ENCODE peak calls at places on chromosome 7, in eight cellular contexts. One of them, this sample, is unnamed.
A peak's percentile ranks its signal among the peaks of the same experiment; 100 is the strongest.

GRCh38 chr7:114916261-114916892 is 5.5 kb upstream of the MDFIC start:
- DNase-seq in PC-9: no peak
- DNase-seq in astrocyte of the spinal cord: no peak
- DNase-seq in mesothelial cell of epicardium: no peak
- DNase-seq in cardiac fibroblast: no peak
- DNase-seq in fibroblast of mammary gland: no peak
- DNase-seq in MCF 10A: no peak
- DNase-seq in GM12865: peak; percentile 83
- DNase-seq in this sample: peak; percentile 56

GRCh38 chr7:121262221-121262620 is 66.6 kb upstream of the WNT16 start:
- DNase-seq in PC-9: no peak
- DNase-seq in astrocyte of the spinal cord: no peak
- DNase-seq in cardiac fibroblast: no peak
- DNase-seq in fibroblast of mammary gland: no peak
- DNase-seq in mesothelial cell of epicardium: no peak
- DNase-seq in MCF 10A: no peak
- DNase-seq in GM12865: no peak
- DNase-seq in this sample: no peak

GRCh38 chr7:152142976-152143665 is 117.6 kb downstream of the GALNT11 start:
- DNase-seq in fibroblast of mammary gland: no peak
- DNase-seq in GM12865: no peak
- DNase-seq in PC-9: no peak
- DNase-seq in MCF 10A: no peak
- DNase-seq in cardiac fibroblast: no peak
- DNase-seq in astrocyte of the spinal cord: no peak
- DNase-seq in mesothelial cell of epicardium: no peak
- DNase-seq in this sample: no peak

GRCh38 chr7:70177166-70177565 is 578.9 kb downstream of the AUTS2 start:
- DNase-seq in PC-9: no peak
- DNase-seq in astrocyte of the spinal cord: peak; percentile 70
- DNase-seq in mesothelial cell of epicardium: no peak
- DNase-seq in cardiac fibroblast: no peak
- DNase-seq in fibroblast of mammary gland: peak; percentile 78
- DNase-seq in MCF 10A: no peak
- DNase-seq in GM12865: peak; percentile 8
- DNase-seq in this sample: peak; percentile 31

GRCh38 chr7:99046722-99047121 is 97.2 kb downstream of the SMURF1 start:
- DNase-seq in MCF 10A: no peak
- DNase-seq in astrocyte of the spinal cord: no peak
- DNase-seq in fibroblast of mammary gland: no peak
- DNase-seq in mesothelial cell of epicardium: no peak
- DNase-seq in cardiac fibroblast: no peak
- DNase-seq in GM12865: no peak
- DNase-seq in PC-9: no peak
- DNase-seq in this sample: no peak

GRCh38 chr7:86951895-86952294 is 107.6 kb downstream of the ELAPOR2 start:
- DNase-seq in PC-9: no peak
- DNase-seq in MCF 10A: no peak
- DNase-seq in GM12865: no peak
- DNase-seq in cardiac fibroblast: no peak
- DNase-seq in astrocyte of the spinal cord: no peak
- DNase-seq in mesothelial cell of epicardium: no peak
- DNase-seq in fibroblast of mammary gland: no peak
- DNase-seq in this sample: no peak

GRCh38 chr7:3430588-3430987 is 129.5 kb downstream of the SDK1 start:
- DNase-seq in astrocyte of the spinal cord: no peak
- DNase-seq in mesothelial cell of epicardium: no peak
- DNase-seq in cardiac fibroblast: no peak
- DNase-seq in GM12865: no peak
- DNase-seq in MCF 10A: no peak
- DNase-seq in fibroblast of mammary gland: no peak
- DNase-seq in PC-9: no peak
- DNase-seq in this sample: no peak

GRCh38 chr7:48741545-48741944 is 182.8 kb upstream of the CDC14C start:
- DNase-seq in astrocyte of the spinal cord: no peak
- DNase-seq in PC-9: no peak
- DNase-seq in fibroblast of mammary gland: no peak
- DNase-seq in GM12865: no peak
- DNase-seq in mesothelial cell of epicardium: no peak
- DNase-seq in cardiac fibroblast: no peak
- DNase-seq in MCF 10A: no peak
- DNase-seq in this sample: no peak

GRCh38 chr7:6155596-6155995 is 116.8 kb downstream of the CYTH3 start:
- DNase-seq in PC-9: no peak
- DNase-seq in astrocyte of the spinal cord: no peak
- DNase-seq in GM12865: no peak
- DNase-seq in cardiac fibroblast: no peak
- DNase-seq in mesothelial cell of epicardium: no peak
- DNase-seq in fibroblast of mammary gland: no peak
- DNase-seq in MCF 10A: no peak
- DNase-seq in this sample: no peak

GRCh38 chr7:106609416-106609815 is 51.5 kb downstream of the CCDC71L start:
- DNase-seq in cardiac fibroblast: peak; percentile 86
- DNase-seq in astrocyte of the spinal cord: peak; percentile 87
- DNase-seq in GM12865: no peak
- DNase-seq in MCF 10A: peak; percentile 19
- DNase-seq in mesothelial cell of epicardium: no peak
- DNase-seq in fibroblast of mammary gland: peak; percentile 87
- DNase-seq in PC-9: no peak
- DNase-seq in this sample: no peak

GRCh38 chr7:135232087-135232486 is 1.6 kb upstream of the STRA8 start:
- DNase-seq in PC-9: no peak
- DNase-seq in cardiac fibroblast: no peak
- DNase-seq in fibroblast of mammary gland: no peak
- DNase-seq in MCF 10A: no peak
- DNase-seq in mesothelial cell of epicardium: no peak
- DNase-seq in astrocyte of the spinal cord: no peak
- DNase-seq in GM12865: no peak
- DNase-seq in this sample: peak; percentile 10

GRCh38 chr7:155959894-155960293 is 147.6 kb upstream of the SHH start:
- DNase-seq in cardiac fibroblast: no peak
- DNase-seq in MCF 10A: peak; percentile 21
- DNase-seq in GM12865: no peak
- DNase-seq in astrocyte of the spinal cord: peak; percentile 23
- DNase-seq in fibroblast of mammary gland: no peak
- DNase-seq in mesothelial cell of epicardium: no peak
- DNase-seq in PC-9: peak; percentile 91
- DNase-seq in this sample: no peak

GRCh38 chr7:98555403-98555802 is 61.7 kb upstream of the NPTX2 start:
- DNase-seq in cardiac fibroblast: no peak
- DNase-seq in MCF 10A: peak; percentile 40
- DNase-seq in astrocyte of the spinal cord: no peak
- DNase-seq in GM12865: no peak
- DNase-seq in PC-9: no peak
- DNase-seq in fibroblast of mammary gland: no peak
- DNase-seq in mesothelial cell of epicardium: no peak
- DNase-seq in this sample: no peak

GRCh38 chr7:7099584-7100014 is 82.7 kb upstream of the C1GALT1 start:
- DNase-seq in MCF 10A: peak; percentile 95
- DNase-seq in mesothelial cell of epicardium: peak; percentile 35
- DNase-seq in fibroblast of mammary gland: peak; percentile 90
- DNase-seq in PC-9: peak; percentile 96
- DNase-seq in GM12865: no peak
- DNase-seq in cardiac fibroblast: peak; percentile 97
- DNase-seq in astrocyte of the spinal cord: peak; percentile 94
- DNase-seq in this sample: no peak

GRCh38 chr7:70619659-70620058 is 512.3 kb upstream of the GALNT17 start:
- DNase-seq in MCF 10A: no peak
- DNase-seq in astrocyte of the spinal cord: no peak
- DNase-seq in cardiac fibroblast: no peak
- DNase-seq in mesothelial cell of epicardium: no peak
- DNase-seq in PC-9: no peak
- DNase-seq in fibroblast of mammary gland: no peak
- DNase-seq in GM12865: no peak
- DNase-seq in this sample: no peak

GRCh38 chr7:52150952-52151351 is 834.3 kb upstream of the COBL start:
- DNase-seq in astrocyte of the spinal cord: no peak
- DNase-seq in fibroblast of mammary gland: no peak
- DNase-seq in MCF 10A: no peak
- DNase-seq in mesothelial cell of epicardium: no peak
- DNase-seq in cardiac fibroblast: no peak
- DNase-seq in GM12865: no peak
- DNase-seq in PC-9: no peak
- DNase-seq in this sample: no peak

DNA sequence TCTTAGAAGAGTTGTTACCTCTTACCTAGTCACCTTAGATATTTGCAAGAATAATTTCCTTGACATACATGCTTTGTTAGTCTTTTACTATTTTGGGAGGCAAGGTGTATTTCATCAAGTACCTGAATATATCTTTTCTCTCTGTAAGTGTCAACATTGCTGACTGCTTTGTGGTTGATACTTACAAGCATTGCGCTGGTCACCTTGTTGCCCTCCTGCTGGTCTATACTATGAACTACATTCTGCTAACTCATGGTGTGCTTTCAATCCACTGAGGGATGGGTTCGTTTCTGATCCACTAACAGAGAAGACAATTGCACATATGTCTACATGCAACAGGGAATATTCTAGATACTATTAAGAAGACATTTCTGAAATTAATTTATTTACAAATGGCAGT is 837.8 kb upstream of the COBL start:
- DNase-seq in fibroblast of mammary gland: no peak
- DNase-seq in cardiac fibroblast: no peak
- DNase-seq in mesothelial cell of epicardium: no peak
- DNase-seq in GM12865: no peak
- DNase-seq in MCF 10A: peak; percentile 1
- DNase-seq in astrocyte of the spinal cord: no peak
- DNase-seq in PC-9: no peak
- DNase-seq in this sample: no peak
- TF ChIP-seq CTCF in fibroblast of mammary gland: no peak
- TF ChIP-seq CTCF in cardiac fibroblast: peak; percentile 4
- TF ChIP-seq CTCF in mesothelial cell of epicardium: no peak
- TF ChIP-seq CTCF in GM12865: no peak
- TF ChIP-seq CTCF in MCF 10A: peak; percentile 14
- TF ChIP-seq CTCF in astrocyte of the spinal cord: no peak
- TF ChIP-seq CTCF in PC-9: peak; percentile 51
- TF ChIP-seq CTCF in this sample: no peak

DNA sequence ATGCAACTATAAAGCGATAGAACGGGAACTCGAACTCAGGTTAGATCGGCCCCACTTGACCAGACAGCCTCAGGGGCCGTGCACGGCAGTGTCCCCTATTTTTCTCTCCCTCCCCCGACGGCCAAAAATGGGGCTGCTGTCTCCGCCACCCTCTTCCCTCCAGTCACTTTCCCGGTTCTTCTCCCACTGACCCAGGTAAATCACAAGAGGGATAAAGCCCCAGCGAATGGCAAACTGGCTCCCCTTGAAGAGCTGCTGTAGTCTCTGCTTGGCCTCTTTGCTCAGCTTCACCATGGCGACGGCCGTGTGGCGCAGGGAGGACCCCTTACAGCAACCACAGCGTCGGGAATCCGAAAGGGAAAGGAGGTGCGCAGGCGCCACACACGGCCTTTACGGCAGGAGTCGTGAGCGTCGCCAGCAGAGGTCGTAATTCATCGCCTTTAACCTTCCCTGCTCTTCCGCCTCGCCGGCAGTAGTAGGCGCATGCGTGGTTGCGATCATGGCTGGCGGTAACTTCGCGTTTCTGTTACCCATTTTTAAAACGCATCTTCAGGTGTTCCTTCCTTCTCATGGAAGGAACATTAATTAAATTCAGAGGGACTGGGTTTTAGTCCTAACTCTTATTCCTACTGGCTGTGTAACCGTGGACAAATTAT is at the start of gene TOMM7:
- DNase-seq in MCF 10A: peak; percentile 94
- DNase-seq in astrocyte of the spinal cord: peak; percentile 97
- DNase-seq in mesothelial cell of epicardium: peak; percentile 85
- DNase-seq in GM12865: peak; percentile 99
- DNase-seq in fibroblast of mammary gland: peak; percentile 97
- DNase-seq in cardiac fibroblast: peak; percentile 99
- DNase-seq in PC-9: peak; percentile 94
- DNase-seq in this sample: peak; percentile 96
- TF ChIP-seq CTCF in MCF 10A: no peak
- TF ChIP-seq CTCF in astrocyte of the spinal cord: peak; percentile 17
- TF ChIP-seq CTCF in mesothelial cell of epicardium: no peak
- TF ChIP-seq CTCF in GM12865: no peak
- TF ChIP-seq CTCF in fibroblast of mammary gland: no peak
- TF ChIP-seq CTCF in cardiac fibroblast: no peak
- TF ChIP-seq CTCF in PC-9: peak; percentile 65
- TF ChIP-seq CTCF in this sample: peak; percentile 52

GRCh38 chr7:44348300-44348699 is 22.9 kb upstream of the CAMK2B start:
- DNase-seq in astrocyte of the spinal cord: peak; percentile 41
- DNase-seq in PC-9: no peak
- DNase-seq in GM12865: peak; percentile 65
- DNase-seq in fibroblast of mammary gland: peak; percentile 40
- DNase-seq in cardiac fibroblast: peak; percentile 44
- DNase-seq in MCF 10A: peak; percentile 24
- DNase-seq in mesothelial cell of epicardium: no peak
- DNase-seq in this sample: peak; percentile 45
- TF ChIP-seq CTCF in astrocyte of the spinal cord: peak; percentile 59
- TF ChIP-seq CTCF in PC-9: peak; percentile 58
- TF ChIP-seq CTCF in GM12865: peak; percentile 59
- TF ChIP-seq CTCF in fibroblast of mammary gland: peak; percentile 47
- TF ChIP-seq CTCF in cardiac fibroblast: peak; percentile 71
- TF ChIP-seq CTCF in MCF 10A: no peak
- TF ChIP-seq CTCF in mesothelial cell of epicardium: no peak
- TF ChIP-seq CTCF in this sample: peak; percentile 51

DNA sequence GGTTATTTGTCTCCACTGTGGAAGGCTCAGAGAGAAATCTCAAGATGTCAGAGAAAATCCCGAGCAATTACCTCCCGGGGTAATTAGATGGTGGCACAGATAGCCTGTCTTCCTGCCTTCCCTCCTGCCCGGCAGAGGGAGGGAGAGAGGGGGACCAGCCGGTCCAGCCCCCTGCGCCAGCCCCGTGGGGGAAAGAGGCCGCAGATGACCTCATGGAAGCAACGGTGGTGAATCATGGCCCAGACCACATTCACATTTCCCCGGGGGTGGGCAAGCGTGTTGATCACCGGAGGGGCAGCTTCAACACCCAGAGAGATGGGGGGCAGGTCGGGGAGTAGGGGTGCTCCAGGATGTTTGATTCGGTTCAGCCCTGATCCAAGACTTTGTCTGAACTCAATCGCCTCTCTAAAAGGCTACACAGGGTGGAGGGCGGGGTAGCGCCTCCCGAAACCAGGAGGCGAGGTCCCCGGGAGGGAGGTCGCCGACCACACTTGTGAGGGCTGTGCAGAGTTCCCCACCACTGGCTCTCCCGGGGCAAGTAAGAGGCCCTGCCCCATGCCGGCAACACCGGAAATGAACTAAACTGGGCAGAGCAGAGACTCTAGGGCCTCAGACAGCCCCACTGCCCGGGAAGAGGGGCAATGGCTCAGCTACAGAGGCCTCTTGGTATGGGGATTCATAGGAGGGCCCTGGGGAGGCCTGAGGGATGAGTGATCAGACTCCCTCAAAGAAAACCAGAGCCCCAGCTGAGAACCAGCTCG is 89.1 kb upstream of the MYL10 start:
- DNase-seq in GM12865: no peak
- DNase-seq in PC-9: no peak
- DNase-seq in MCF 10A: no peak
- DNase-seq in mesothelial cell of epicardium: no peak
- DNase-seq in cardiac fibroblast: peak; percentile 66
- DNase-seq in fibroblast of mammary gland: peak; percentile 44
- DNase-seq in astrocyte of the spinal cord: peak; percentile 36
- DNase-seq in this sample: no peak
- TF ChIP-seq CTCF in GM12865: no peak
- TF ChIP-seq CTCF in PC-9: no peak
- TF ChIP-seq CTCF in MCF 10A: no peak
- TF ChIP-seq CTCF in mesothelial cell of epicardium: no peak
- TF ChIP-seq CTCF in cardiac fibroblast: no peak
- TF ChIP-seq CTCF in fibroblast of mammary gland: no peak
- TF ChIP-seq CTCF in astrocyte of the spinal cord: no peak
- TF ChIP-seq CTCF in this sample: no peak